ENCODE peak calls at places on chromosome 9, in six cellular contexts. One of them, this sample, is unnamed.

GRCh38 chr9:133485531-133486260 is 6.8 kb upstream of the SLC2A6 start:
- DNase-seq in IMR-90: no peak
- DNase-seq in mesendoderm: no peak
- DNase-seq in neuronal stem cell: no peak
- DNase-seq in left ventricle myocardium inferior: no peak
- DNase-seq in sigmoid colon: no peak
- DNase-seq in this sample: no peak

GRCh38 chr9:72294952-72295351 is 70.1 kb downstream of the ZFAND5 start:
- DNase-seq in neuronal stem cell: no peak
- DNase-seq in mesendoderm: no peak
- DNase-seq in IMR-90: no peak
- DNase-seq in sigmoid colon: no peak
- DNase-seq in left ventricle myocardium inferior: no peak
- DNase-seq in this sample: no peak

GRCh38 chr9:95830768-95831167 is 44.7 kb upstream of the ERCC6L2 start:
- DNase-seq in neuronal stem cell: no peak
- DNase-seq in left ventricle myocardium inferior: no peak
- DNase-seq in mesendoderm: no peak
- DNase-seq in sigmoid colon: no peak
- DNase-seq in IMR-90: no peak
- DNase-seq in this sample: no peak

GRCh38 chr9:37753489-37754190 is at the start of gene TRMT10B:
- DNase-seq in IMR-90: peak
- DNase-seq in neuronal stem cell: peak
- DNase-seq in sigmoid colon: peak
- DNase-seq in mesendoderm: peak
- DNase-seq in left ventricle myocardium inferior: peak
- DNase-seq in this sample: no peak

GRCh38 chr9:113577525-113578261 is 114.2 kb downstream of the RGS3 start:
- DNase-seq in left ventricle myocardium inferior: peak
- DNase-seq in sigmoid colon: no peak
- DNase-seq in mesendoderm: no peak
- DNase-seq in IMR-90: peak
- DNase-seq in neuronal stem cell: no peak
- DNase-seq in this sample: no peak

GRCh38 chr9:77843088-77843985 is 188.3 kb downstream of the GNAQ start:
- DNase-seq in neuronal stem cell: no peak
- DNase-seq in sigmoid colon: no peak
- DNase-seq in left ventricle myocardium inferior: no peak
- DNase-seq in mesendoderm: peak
- DNase-seq in IMR-90: no peak
- DNase-seq in this sample: no peak

GRCh38 chr9:68802525-68803015 is 97.5 kb downstream of the PIP5K1B start:
- DNase-seq in mesendoderm: no peak
- DNase-seq in neuronal stem cell: no peak
- DNase-seq in IMR-90: no peak
- DNase-seq in sigmoid colon: no peak
- DNase-seq in left ventricle myocardium inferior: no peak
- DNase-seq in this sample: no peak

GRCh38 chr9:18739127-18739526 is 265.2 kb downstream of the ADAMTSL1 start:
- DNase-seq in left ventricle myocardium inferior: no peak
- DNase-seq in mesendoderm: no peak
- DNase-seq in neuronal stem cell: no peak
- DNase-seq in IMR-90: no peak
- DNase-seq in sigmoid colon: no peak
- DNase-seq in this sample: no peak

GRCh38 chr9:136690104-136690840 is 3.0 kb upstream of the AGPAT2 start:
- DNase-seq in mesendoderm: no peak
- DNase-seq in neuronal stem cell: no peak
- DNase-seq in IMR-90: no peak
- DNase-seq in left ventricle myocardium inferior: peak
- DNase-seq in sigmoid colon: no peak
- DNase-seq in this sample: peak

GRCh38 chr9:108382267-108382666 is 473.5 kb downstream of the ACTL7B start:
- DNase-seq in mesendoderm: no peak
- DNase-seq in IMR-90: no peak
- DNase-seq in left ventricle myocardium inferior: no peak
- DNase-seq in sigmoid colon: no peak
- DNase-seq in neuronal stem cell: no peak
- DNase-seq in this sample: no peak

GRCh38 chr9:35606726-35607125 is 1.7 kb downstream of the TESK1 start:
- DNase-seq in neuronal stem cell: no peak
- DNase-seq in sigmoid colon: no peak
- DNase-seq in IMR-90: no peak
- DNase-seq in left ventricle myocardium inferior: no peak
- DNase-seq in mesendoderm: no peak
- DNase-seq in this sample: no peak

GRCh38 chr9:113935677-113936380 is 59.7 kb downstream of the ZNF618 start:
- DNase-seq in sigmoid colon: no peak
- DNase-seq in mesendoderm: peak
- DNase-seq in neuronal stem cell: no peak
- DNase-seq in left ventricle myocardium inferior: no peak
- DNase-seq in IMR-90: no peak
- DNase-seq in this sample: peak

GRCh38 chr9:21580636-21581353 is 98.7 kb upstream of the IFNE start:
- DNase-seq in neuronal stem cell: no peak
- DNase-seq in IMR-90: no peak
- DNase-seq in mesendoderm: no peak
- DNase-seq in sigmoid colon: no peak
- DNase-seq in left ventricle myocardium inferior: no peak
- DNase-seq in this sample: no peak
- H3K4me3 ChIP-seq in neuronal stem cell: no peak
- H3K4me3 ChIP-seq in IMR-90: no peak
- H3K4me3 ChIP-seq in mesendoderm: no peak
- H3K4me3 ChIP-seq in sigmoid colon: no peak
- H3K4me3 ChIP-seq in left ventricle myocardium inferior: no peak
- H3K4me3 ChIP-seq in this sample: no peak

GRCh38 chr9:8823131-8823895 is 1023.7 kb upstream of the DMAC1 start:
- DNase-seq in IMR-90: no peak
- DNase-seq in mesendoderm: no peak
- DNase-seq in sigmoid colon: no peak
- DNase-seq in neuronal stem cell: no peak
- DNase-seq in left ventricle myocardium inferior: no peak
- DNase-seq in this sample: no peak
- H3K4me3 ChIP-seq in IMR-90: no peak
- H3K4me3 ChIP-seq in mesendoderm: no peak
- H3K4me3 ChIP-seq in sigmoid colon: no peak
- H3K4me3 ChIP-seq in neuronal stem cell: no peak
- H3K4me3 ChIP-seq in left ventricle myocardium inferior: no peak
- H3K4me3 ChIP-seq in this sample: no peak

DNA sequence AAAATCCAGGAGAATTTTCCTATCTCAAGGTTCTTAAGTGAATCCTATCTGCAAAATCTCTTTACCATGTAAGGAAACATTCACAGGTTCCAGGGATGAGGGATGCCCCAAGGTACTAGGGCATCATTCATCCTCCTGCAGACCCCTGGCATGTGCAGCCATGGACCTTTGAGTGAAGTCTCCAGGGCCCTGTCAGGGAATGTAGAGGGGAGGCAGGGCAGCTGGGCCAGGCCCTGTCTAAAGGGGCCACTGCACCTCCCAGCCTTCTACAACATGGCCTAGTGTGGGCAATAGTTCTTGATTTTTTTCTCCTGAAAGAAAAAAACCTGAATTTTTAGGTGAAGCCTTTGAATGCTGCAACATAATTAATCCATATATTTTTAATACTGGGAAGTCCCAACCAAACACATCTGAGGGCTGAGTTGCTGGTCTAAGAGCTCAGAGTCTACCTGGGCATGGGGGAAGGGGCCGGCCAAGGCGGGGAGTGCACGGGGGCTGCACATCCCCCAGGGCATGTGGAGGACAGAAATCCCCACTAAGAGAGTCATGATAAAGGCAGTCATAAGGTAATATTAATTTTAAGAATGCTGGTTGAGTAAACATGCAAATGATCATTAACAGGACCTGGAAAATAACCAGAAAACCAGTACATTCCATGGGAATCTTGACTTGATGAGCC is 63.1 kb downstream of the SEMA4D start:
- DNase-seq in IMR-90: no peak
- DNase-seq in left ventricle myocardium inferior: no peak
- DNase-seq in mesendoderm: peak
- DNase-seq in neuronal stem cell: no peak
- DNase-seq in sigmoid colon: no peak
- DNase-seq in this sample: no peak
- H3K4me3 ChIP-seq in IMR-90: no peak
- H3K4me3 ChIP-seq in left ventricle myocardium inferior: no peak
- H3K4me3 ChIP-seq in mesendoderm: no peak
- H3K4me3 ChIP-seq in neuronal stem cell: no peak
- H3K4me3 ChIP-seq in sigmoid colon: no peak
- H3K4me3 ChIP-seq in this sample: no peak

DNA sequence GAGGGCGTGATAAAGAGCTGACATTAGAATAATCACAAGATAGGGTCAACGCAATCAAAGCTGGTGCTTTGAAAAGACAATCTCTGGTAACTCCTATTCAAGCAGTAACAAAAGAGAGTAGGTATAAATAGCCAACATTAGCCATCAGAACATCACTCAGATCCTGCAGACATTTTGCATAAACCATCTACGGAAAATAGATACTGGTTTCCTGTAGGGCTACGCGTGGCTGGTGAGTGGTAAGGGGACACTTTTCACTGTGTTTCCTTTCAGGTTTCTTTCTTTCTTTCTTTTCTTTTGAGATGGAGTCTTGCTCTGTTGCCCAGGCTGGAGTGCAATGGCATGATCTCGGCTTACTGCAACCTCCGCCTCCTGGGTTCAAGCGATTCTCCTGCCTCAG is 22.3 kb downstream of the TTF1 start:
- DNase-seq in left ventricle myocardium inferior: no peak
- DNase-seq in IMR-90: no peak
- DNase-seq in mesendoderm: no peak
- DNase-seq in neuronal stem cell: no peak
- DNase-seq in sigmoid colon: no peak
- DNase-seq in this sample: no peak
- H3K4me3 ChIP-seq in left ventricle myocardium inferior: no peak
- H3K4me3 ChIP-seq in IMR-90: no peak
- H3K4me3 ChIP-seq in mesendoderm: no peak
- H3K4me3 ChIP-seq in neuronal stem cell: no peak
- H3K4me3 ChIP-seq in sigmoid colon: no peak
- H3K4me3 ChIP-seq in this sample: no peak